ENCODE peak calls at places on chromosomes 2 and 18, in six cellular contexts. G is ovary, H is left ventricle myocardium inferior, Y is esophagus squamous epithelium, I is psoas muscle, E is gastrocnemius medialis. O is an unnamed sample. For H3K9me3, H3K4me1 and H3K36me3, the result is how much of the 10 kb centered on the place peaks cover.

GRCh38 chr2:9629222-9630000 is 1.4 kb downstream of the YWHAQ start:
- DNase-seq in E (no peak), Y (no peak), H (no peak), G (no peak), I (no peak), O (peak)

GRCh38 chr2:39119732-39120520 is 925 bp downstream of the SOS1 start:
- DNase-seq in E (peak), H (peak), Y (no peak), I (peak), G (peak), O (peak)

GRCh38 chr2:96145028-96145939 is at the start of gene DUSP2:
- DNase-seq in I (peak), H (peak), G (peak), E (peak), Y (peak), O (peak)

GRCh38 chr2:74931940-74932339 is 26.5 kb upstream of the POLE4 start:
- DNase-seq in E (no peak), H (no peak), G (no peak), Y (no peak), I (no peak), O (no peak)

GRCh38 chr2:27762951-27763906 is 8.3 kb upstream of the MRPL33 start:
- DNase-seq in E (no peak), Y (no peak), G (no peak), I (no peak), H (no peak), O (peak)

GRCh38 chr2:99395589-99396130 is 58.5 kb downstream of the EIF5B start:
- DNase-seq in H (no peak), E (no peak), G (no peak), Y (no peak), I (no peak), O (no peak)

GRCh38 chr2:179581605-179582004 is 279.8 kb downstream of the ZNF385B start:
- DNase-seq in H (no peak), G (no peak), I (no peak), E (no peak), Y (no peak), O (no peak)

GRCh38 chr2:12514631-12515437 is 201.9 kb upstream of the TRIB2 start:
- DNase-seq in Y (no peak), I (no peak), E (no peak), G (no peak), H (no peak), O (no peak)

GRCh38 chr2:216792222-216793001 is 67.5 kb downstream of the TNP1 start:
- DNase-seq in Y (no peak), H (peak), I (peak), E (peak), G (peak), O (no peak)

GRCh38 chr2:176638167-176639015 is 369.1 kb downstream of the MTX2 start:
- DNase-seq in G (peak), I (peak), Y (no peak), E (peak), H (peak), O (peak)

GRCh38 chr2:205892141-205893064 is 193.6 kb downstream of the INO80D start:
- DNase-seq in H (no peak), Y (no peak), E (no peak), G (no peak), I (no peak), O (peak)

GRCh38 chr18:78878335-78878734 is 101.3 kb upstream of the SALL3 start:
- DNase-seq in H (no peak), Y (no peak), E (no peak), G (no peak), I (no peak), O (no peak)

GRCh38 chr2:11343344-11343625 is 1.2 kb downstream of the ROCK2 start:
- DNase-seq in E (no peak), Y (no peak), G (no peak), H (no peak), I (no peak), O (no peak)

GRCh38 chr2:205564761-205565160 is 117.5 kb upstream of the NRP2 start:
- DNase-seq in E (no peak), I (no peak), Y (no peak), H (no peak), G (no peak), O (no peak)

GRCh38 chr2:42996528-42996927 is 204.1 kb upstream of the HAAO start:
- DNase-seq in E (no peak), Y (no peak), I (no peak), G (no peak), H (no peak), O (no peak)

GRCh38 chr2:105641389-105641811 is 103.3 kb upstream of the NCK2 start:
- DNase-seq in I (no peak), H (no peak), Y (no peak), E (no peak), G (no peak), O (no peak)

GRCh38 chr2:156483741-156484173 is 47.6 kb downstream of the GPD2 start:
- DNase-seq in H (no peak), G (no peak), I (no peak), E (no peak), Y (no peak), O (no peak)

GRCh38 chr2:72859831-72860262 is 27.4 kb upstream of the SPR start:
- DNase-seq in G (peak), I (no peak), E (peak), H (no peak), Y (no peak), O (peak)

GRCh38 chr2:235713244-235713643 is 219.4 kb downstream of the AGAP1 start:
- DNase-seq in H (no peak), I (no peak), G (no peak), E (no peak), Y (no peak), O (no peak)

GRCh38 chr2:235719146-235719942 is 225.5 kb downstream of the AGAP1 start:
- DNase-seq in E (no peak), I (no peak), H (no peak), Y (no peak), G (no peak), O (no peak)

GRCh38 chr2:235712176-235712575 is 218.3 kb downstream of the AGAP1 start:
- DNase-seq in G (no peak), Y (no peak), E (no peak), I (no peak), H (no peak), O (no peak)

GRCh38 chr2:235716875-235717496 is 223.1 kb downstream of the AGAP1 start:
- DNase-seq in E (no peak), I (no peak), G (no peak), Y (no peak), H (no peak), O (peak)

GRCh38 chr2:235715601-235716000 is 221.8 kb downstream of the AGAP1 start:
- DNase-seq in G (no peak), Y (no peak), E (no peak), I (no peak), H (no peak), O (no peak)
- H3K9me3 ChIP-seq in G (under half), Y (under half), E (under half), I (under half), H (under half), O (under half)

GRCh38 chr2:20594957-20595356 is 55.9 kb downstream of the HS1BP3 start:
- DNase-seq in G (peak), I (peak), E (no peak), Y (no peak), H (no peak), O (no peak)
- H3K4me1 ChIP-seq in G (under half), I (under half), E (under half), Y (half or more), H (half or more), O (under half)

DNA sequence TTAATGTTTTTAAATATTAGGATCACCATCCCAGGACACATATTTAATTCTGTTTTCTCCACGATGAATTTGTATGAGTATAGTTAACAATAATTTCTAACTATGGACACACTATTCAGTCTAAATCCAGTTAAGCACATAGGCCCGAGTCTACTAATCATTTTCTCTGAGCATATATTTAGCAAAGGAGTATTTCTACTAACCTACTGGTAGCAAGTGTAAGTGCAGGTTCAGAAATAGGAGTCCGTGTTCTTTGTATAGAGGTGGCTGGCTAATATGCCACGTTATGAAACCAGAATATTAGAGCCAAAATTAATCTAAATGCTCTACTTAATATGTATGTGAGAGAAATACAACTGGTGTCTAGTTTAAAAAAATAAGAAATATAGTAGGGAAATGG is 416.6 kb upstream of the NXPH2 start:
- DNase-seq in I (no peak), H (no peak), E (no peak), G (no peak), Y (no peak), O (no peak)
- H3K36me3 ChIP-seq in I (under half), H (under half), E (under half), G (under half), Y (under half), O (under half)

DNA sequence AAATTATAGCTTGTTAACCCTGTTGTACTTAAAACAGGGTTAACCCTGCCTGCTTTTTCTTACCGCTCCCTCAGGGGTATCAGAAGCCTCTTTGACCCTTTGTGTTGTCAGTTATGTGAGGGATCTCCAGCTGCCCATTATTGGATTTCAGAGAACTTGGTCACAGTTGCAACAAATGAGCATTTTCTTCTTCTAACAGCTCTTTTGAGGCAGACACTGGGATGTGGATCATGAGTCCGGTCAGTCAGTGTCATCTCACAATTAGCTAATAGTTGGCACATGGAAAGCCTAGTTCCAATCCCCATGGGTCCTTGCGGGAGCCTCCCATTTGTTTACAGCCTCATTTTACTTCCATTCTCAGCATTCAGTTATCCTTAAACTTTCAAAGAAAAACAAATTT is 546.9 kb upstream of the ZEB2 start:
- DNase-seq in I (peak), H (peak), Y (no peak), G (peak), E (peak), O (no peak)
- H3K9me3 ChIP-seq in I (under half), H (under half), Y (under half), G (under half), E (under half), O (under half)

GRCh38 chr2:45883601-45884000 is 232.1 kb downstream of the PRKCE start:
- DNase-seq in E (no peak), I (no peak), G (no peak), H (no peak), Y (no peak), O (no peak)

GRCh38 chr2:45882707-45883106 is 231.2 kb downstream of the PRKCE start:
- DNase-seq in E (peak), Y (no peak), I (no peak), G (peak), H (peak), O (no peak)

GRCh38 chr2:45884126-45884525 is 232.7 kb downstream of the PRKCE start:
- DNase-seq in I (no peak), G (no peak), E (no peak), H (no peak), Y (no peak), O (peak)

GRCh38 chr2:45879936-45880335 is 228.5 kb downstream of the PRKCE start:
- DNase-seq in Y (no peak), H (no peak), E (no peak), I (no peak), G (no peak), O (no peak)

DNA sequence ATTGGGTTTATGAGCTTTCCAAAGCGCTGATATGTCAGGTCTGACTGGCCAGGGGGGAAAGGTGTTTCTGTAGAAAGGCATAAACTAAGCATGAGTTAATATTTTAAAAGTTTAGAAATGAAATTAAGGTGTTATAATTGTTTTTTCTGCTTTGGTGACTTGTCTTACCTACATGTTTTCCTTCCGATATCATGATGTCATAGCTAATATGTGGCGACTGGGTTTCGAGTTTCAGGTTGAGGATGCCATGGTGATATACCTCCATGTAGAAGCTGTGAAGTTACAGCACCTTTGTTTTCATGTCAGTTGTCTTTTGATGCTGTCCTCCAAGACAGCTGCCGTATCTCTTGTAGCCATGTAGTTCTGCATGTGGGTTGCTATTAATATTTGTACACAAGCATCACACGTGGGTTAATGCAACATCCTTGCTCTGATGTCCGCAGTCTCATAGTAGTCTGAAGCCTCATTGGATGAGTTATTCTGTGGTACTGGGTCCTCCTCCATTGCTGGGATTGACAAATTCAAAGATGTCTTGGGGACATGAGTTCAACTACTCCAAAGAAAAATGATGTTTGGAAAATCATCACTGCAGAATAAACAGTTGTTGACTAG is 230.6 kb downstream of the PRKCE start:
- DNase-seq in Y (no peak), H (no peak), I (no peak), E (no peak), G (no peak), O (no peak)
- H3K4me1 ChIP-seq in Y (under half), H (half or more), I (under half), E (under half), G (under half), O (under half)

GRCh38 chr2:68235090-68235489 is 17.2 kb downstream of the PPP3R1 start:
- DNase-seq in I (no peak), G (no peak), E (no peak), Y (no peak), H (no peak), O (no peak)
- H3K36me3 ChIP-seq in I (under half), G (under half), E (under half), Y (under half), H (under half), O (under half)

GRCh38 chr18:14122099-14122498 is 10.1 kb downstream of the ZNF519 start:
- DNase-seq in I (no peak), H (no peak), E (no peak), G (no peak), Y (no peak), O (no peak)
- H3K9me3 ChIP-seq in I (under half), H (under half), E (under half), G (under half), Y (under half), O (under half)